ENCODE peak calls at places on chromosomes 5 and 9, in eight cellular contexts. S, X, U, C, P, J, M and H are unnamed samples.

GRCh38 chr5:179804599-179804947 is 2.1 kb downstream of the MGAT4B start:
- DNase-seq in S (no peak), X (no peak), U (no peak), C (no peak), P (no peak), J (no peak), M (no peak), H (no peak)

GRCh38 chr5:113199122-113199905 is 222.7 kb downstream of the DCP2 start:
- DNase-seq in S (no peak), X (no peak), U (no peak), C (no peak), P (peak), J (no peak), M (peak), H (no peak)

GRCh38 chr9:92097997-92098482 is 17.2 kb downstream of the SPTLC1 start:
- DNase-seq in S (no peak), X (peak), U (peak), C (peak), P (no peak), J (peak), M (peak), H (peak)

GRCh38 chr5:148060309-148060708 is 3.5 kb upstream of the SPINK5 start:
- DNase-seq in S (no peak), X (no peak), U (no peak), C (no peak), P (no peak), J (no peak), M (no peak), H (no peak)

GRCh38 chr5:89128097-89128496 is 245.1 kb upstream of the MEF2C start:
- DNase-seq in S (no peak), X (no peak), U (no peak), C (no peak), P (no peak), J (no peak), M (no peak), H (peak)

GRCh38 chr9:133810556-133811195 is 72.5 kb upstream of the SARDH start:
- DNase-seq in S (no peak), X (no peak), U (no peak), C (no peak), P (no peak), J (no peak), M (no peak), H (no peak)

GRCh38 chr9:134215709-134216448 is 51.5 kb upstream of the RNU6ATAC start:
- DNase-seq in S (no peak), X (no peak), U (no peak), C (peak), P (peak), J (peak), M (no peak), H (no peak)

GRCh38 chr9:70113403-70114022 is 69.9 kb downstream of the MAMDC2 start:
- DNase-seq in S (peak), X (peak), U (peak), C (peak), P (peak), J (peak), M (peak), H (peak)

GRCh38 chr5:141208478-141208877 is at the start of gene PCDHB12:
- DNase-seq in S (no peak), X (no peak), U (no peak), C (peak), P (peak), J (no peak), M (peak), H (no peak)

GRCh38 chr9:84811726-84812074 is 142.2 kb downstream of the NTRK2 start:
- DNase-seq in S (no peak), X (no peak), U (no peak), C (no peak), P (no peak), J (no peak), M (no peak), H (no peak)

GRCh38 chr9:131624636-131625241 is 79.4 kb downstream of the PRRT1B start:
- DNase-seq in S (no peak), X (no peak), U (peak), C (no peak), P (peak), J (no peak), M (no peak), H (no peak)

GRCh38 chr9:100098241-100098886 is 436 bp downstream of the ERP44 start:
- DNase-seq in S (peak), X (peak), U (peak), C (no peak), P (peak), J (peak), M (peak), H (peak)

GRCh38 chr5:89282832-89283510 is 400.0 kb upstream of the MEF2C start:
- DNase-seq in S (no peak), X (no peak), U (no peak), C (no peak), P (no peak), J (no peak), M (no peak), H (no peak)

GRCh38 chr9:97788763-97789663 is 64.0 kb upstream of the FOXE1 start:
- DNase-seq in S (no peak), X (no peak), U (no peak), C (no peak), P (no peak), J (no peak), M (no peak), H (no peak)

GRCh38 chr9:36878986-36879982 is 154.8 kb downstream of the PAX5 start:
- DNase-seq in S (no peak), X (no peak), U (no peak), C (no peak), P (no peak), J (no peak), M (no peak), H (peak)

GRCh38 chr5:95134326-95134725 is 150.6 kb downstream of the MCTP1 start:
- DNase-seq in S (no peak), X (no peak), U (no peak), C (no peak), P (no peak), J (no peak), M (no peak), H (no peak)

GRCh38 chr5:150789943-150790611 is 11.5 kb downstream of the SMIM3 start:
- DNase-seq in S (no peak), X (peak), U (peak), C (no peak), P (peak), J (no peak), M (peak), H (no peak)
- TF ChIP-seq POLR2A in S (no peak), X (no peak), U (no peak), C (no peak), P (no peak), J (no peak), M (no peak), H (no peak)

DNA sequence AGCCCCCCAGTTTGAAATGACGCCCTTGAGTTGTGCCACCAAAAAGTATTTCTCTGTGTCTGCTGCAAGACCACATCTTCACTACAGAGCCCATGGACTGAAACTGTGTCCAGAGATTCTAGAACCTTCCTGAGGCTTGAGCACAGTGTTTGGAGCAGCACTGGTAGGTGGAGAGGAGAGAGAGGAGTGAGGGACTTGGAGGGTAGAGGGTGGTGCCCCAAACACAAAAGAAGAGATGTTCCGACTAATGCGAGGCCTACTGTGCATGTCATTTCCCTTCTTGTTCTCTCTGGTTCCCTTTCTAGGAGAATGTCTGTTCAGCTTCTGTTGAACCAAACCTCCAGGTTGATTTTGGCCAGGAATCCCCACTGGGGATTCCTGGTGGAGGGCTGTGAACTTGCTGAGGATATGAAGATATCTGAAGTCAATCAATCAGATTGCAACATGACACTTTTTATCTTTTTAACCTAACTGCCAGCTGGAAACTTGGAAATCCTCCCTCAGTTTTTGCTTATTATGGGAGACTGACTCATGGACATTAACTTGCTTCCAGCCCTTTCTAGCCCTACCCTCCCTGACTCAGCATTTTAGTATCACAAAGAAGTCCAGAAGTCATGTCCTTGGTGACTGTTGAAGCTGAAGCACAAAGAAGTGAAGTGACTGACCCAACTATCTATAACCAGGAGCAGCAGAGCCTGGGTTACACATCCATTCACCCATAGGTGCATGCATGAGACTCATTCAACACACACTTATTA is 154.5 kb downstream of the NR3C1 start:
- DNase-seq in S (no peak), X (no peak), U (no peak), C (no peak), P (peak), J (no peak), M (no peak), H (peak)
- TF ChIP-seq POLR2A in S (no peak), X (no peak), U (no peak), C (no peak), P (no peak), J (no peak), M (no peak), H (no peak)

DNA sequence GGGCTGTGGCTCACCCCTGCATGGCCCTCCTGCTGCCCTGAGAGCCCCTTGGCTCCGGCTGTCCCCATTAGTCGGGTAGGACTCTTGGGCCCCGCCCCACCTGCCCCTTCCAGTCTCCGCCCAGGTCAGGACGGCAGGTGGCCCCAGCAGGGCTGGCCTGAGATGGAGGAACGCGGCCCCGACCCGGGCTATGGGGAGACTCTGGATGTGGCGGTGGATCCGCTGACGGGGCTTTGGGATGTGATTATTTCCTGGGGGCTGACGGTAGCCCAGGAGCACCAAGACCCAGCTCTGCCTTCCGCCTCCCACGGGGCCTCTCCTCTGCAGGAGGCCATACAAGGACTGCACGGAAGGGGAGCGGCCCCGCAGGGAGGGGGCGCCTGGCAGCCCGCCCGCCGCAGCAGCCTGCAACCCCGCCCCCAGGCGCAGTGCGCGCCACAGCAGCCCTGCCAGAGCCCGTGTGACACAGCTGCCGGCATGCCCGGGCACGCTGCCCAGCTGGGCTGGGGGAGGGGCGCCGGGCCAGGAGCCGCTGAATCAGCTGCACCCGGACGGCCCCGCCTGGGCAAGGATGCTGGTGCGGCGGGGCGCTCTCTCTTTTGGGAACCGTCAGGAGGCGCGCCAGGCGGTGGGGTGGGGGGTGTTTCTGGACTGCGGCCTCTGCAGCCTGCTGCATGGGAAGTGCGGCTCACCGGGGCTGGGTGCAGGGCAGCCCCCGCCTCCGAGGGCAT is 9.2 kb downstream of the TMEM250 start:
- DNase-seq in S (peak), X (peak), U (peak), C (peak), P (peak), J (peak), M (peak), H (peak)
- TF ChIP-seq POLR2A in S (peak), X (peak), U (no peak), C (no peak), P (no peak), J (no peak), M (peak), H (peak)

DNA sequence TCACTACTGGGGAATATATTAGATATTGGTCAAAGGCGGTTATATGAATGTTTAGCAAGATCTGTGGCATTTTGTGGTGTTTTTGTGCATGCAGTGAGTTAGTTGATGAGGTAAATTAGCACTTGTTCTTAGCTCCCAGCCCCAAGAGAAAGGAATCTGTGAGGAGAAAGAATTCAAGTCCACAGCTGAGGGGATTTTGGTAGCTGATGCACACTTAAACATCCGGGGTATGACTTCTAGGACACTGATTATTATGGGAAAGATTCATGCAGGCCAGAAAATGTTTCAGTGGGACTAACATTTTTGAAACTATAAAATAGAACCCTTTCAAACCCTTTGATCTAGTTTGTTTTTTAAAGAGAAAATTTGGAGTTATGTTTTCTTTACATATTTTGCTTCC is 118.2 kb upstream of the RPS23 start:
- DNase-seq in S (no peak), X (no peak), U (no peak), C (no peak), P (no peak), J (no peak), M (no peak), H (no peak)
- TF ChIP-seq POLR2A in S (no peak), X (no peak), U (no peak), C (no peak), P (no peak), J (no peak), M (no peak), H (no peak)

GRCh38 chr5:128537999-128538248 is at the start of gene FBN2:
- DNase-seq in S (no peak), X (no peak), U (no peak), C (no peak), P (no peak), J (no peak), M (no peak), H (no peak)
- TF ChIP-seq POLR2A in S (peak), X (no peak), U (no peak), C (no peak), P (no peak), J (no peak), M (no peak), H (no peak)

GRCh38 chr5:149544199-149544472 is 7.1 kb downstream of the CSNK1A1 start:
- DNase-seq in S (no peak), X (no peak), U (no peak), C (no peak), P (peak), J (no peak), M (no peak), H (peak)
- TF ChIP-seq POLR2A in S (no peak), X (no peak), U (no peak), C (no peak), P (no peak), J (no peak), M (no peak), H (no peak)

GRCh38 chr5:176388341-176389113 is at the start of the genes HIGD2A and NOP16:
- DNase-seq in S (peak), X (peak), U (peak), C (peak), P (peak), J (peak), M (peak), H (peak)

GRCh38 chr5:176391479-176391878 is 2.9 kb downstream of the HIGD2A start:
- DNase-seq in S (no peak), X (no peak), U (no peak), C (no peak), P (no peak), J (no peak), M (no peak), H (no peak)

GRCh38 chr5:176388003-176388340 is 426 bp downstream of the NOP16 start:
- DNase-seq in S (peak), X (no peak), U (no peak), C (no peak), P (peak), J (no peak), M (no peak), H (peak)

GRCh38 chr5:176387384-176387925 is 943 bp downstream of the NOP16 start:
- DNase-seq in S (no peak), X (no peak), U (no peak), C (no peak), P (no peak), J (no peak), M (no peak), H (peak)

DNA sequence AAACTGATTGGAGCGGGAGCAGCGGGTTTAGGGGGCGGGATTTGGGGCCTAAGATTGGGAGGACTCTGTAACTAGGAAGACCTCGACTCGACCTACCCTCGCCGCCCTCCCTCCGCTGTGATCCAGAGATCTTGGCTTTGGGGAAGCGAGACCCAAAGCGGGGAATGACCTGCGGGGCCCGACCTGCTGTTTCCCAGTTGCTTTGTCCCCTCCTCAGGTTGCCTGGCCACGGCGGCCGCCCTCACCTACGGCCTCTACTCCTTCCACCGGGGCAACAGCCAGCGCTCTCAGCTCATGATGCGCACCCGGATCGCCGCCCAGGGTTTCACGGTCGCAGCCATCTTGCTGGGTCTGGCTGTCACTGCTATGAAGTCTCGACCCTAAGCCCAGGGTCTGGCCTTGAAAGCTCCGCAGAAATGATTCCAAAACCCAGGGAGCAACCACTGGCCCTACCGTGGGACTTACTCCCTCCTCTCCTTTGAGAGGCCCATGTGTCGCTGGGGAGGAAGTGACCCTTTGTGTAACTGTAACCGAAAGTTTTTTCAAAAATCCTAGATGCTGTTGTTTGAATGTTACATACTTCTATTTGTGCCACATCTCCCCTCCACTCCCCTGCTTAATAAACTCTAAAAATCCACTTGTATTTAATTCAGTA is 690 bp downstream of the HIGD2A start:
- DNase-seq in S (no peak), X (no peak), U (no peak), C (no peak), P (no peak), J (no peak), M (no peak), H (no peak)
- TF ChIP-seq POLR2A in S (peak), X (peak), U (peak), C (peak), P (peak), J (no peak), M (peak), H (peak)

GRCh38 chr5:73122875-73123810 is 2.8 kb downstream of the TMEM171 start:
- DNase-seq in S (no peak), X (no peak), U (no peak), C (no peak), P (peak), J (no peak), M (no peak), H (no peak)

GRCh38 chr5:73121109-73121443 is 701 bp downstream of the TMEM171 start:
- DNase-seq in S (no peak), X (no peak), U (no peak), C (no peak), P (no peak), J (no peak), M (no peak), H (no peak)

GRCh38 chr5:73119492-73120157 is 750 bp upstream of the TMEM171 start:
- DNase-seq in S (no peak), X (no peak), U (no peak), C (no peak), P (no peak), J (peak), M (no peak), H (no peak)

GRCh38 chr5:73118331-73119011 is 1.9 kb upstream of the TMEM171 start:
- DNase-seq in S (no peak), X (no peak), U (no peak), C (no peak), P (no peak), J (peak), M (no peak), H (peak)

DNA sequence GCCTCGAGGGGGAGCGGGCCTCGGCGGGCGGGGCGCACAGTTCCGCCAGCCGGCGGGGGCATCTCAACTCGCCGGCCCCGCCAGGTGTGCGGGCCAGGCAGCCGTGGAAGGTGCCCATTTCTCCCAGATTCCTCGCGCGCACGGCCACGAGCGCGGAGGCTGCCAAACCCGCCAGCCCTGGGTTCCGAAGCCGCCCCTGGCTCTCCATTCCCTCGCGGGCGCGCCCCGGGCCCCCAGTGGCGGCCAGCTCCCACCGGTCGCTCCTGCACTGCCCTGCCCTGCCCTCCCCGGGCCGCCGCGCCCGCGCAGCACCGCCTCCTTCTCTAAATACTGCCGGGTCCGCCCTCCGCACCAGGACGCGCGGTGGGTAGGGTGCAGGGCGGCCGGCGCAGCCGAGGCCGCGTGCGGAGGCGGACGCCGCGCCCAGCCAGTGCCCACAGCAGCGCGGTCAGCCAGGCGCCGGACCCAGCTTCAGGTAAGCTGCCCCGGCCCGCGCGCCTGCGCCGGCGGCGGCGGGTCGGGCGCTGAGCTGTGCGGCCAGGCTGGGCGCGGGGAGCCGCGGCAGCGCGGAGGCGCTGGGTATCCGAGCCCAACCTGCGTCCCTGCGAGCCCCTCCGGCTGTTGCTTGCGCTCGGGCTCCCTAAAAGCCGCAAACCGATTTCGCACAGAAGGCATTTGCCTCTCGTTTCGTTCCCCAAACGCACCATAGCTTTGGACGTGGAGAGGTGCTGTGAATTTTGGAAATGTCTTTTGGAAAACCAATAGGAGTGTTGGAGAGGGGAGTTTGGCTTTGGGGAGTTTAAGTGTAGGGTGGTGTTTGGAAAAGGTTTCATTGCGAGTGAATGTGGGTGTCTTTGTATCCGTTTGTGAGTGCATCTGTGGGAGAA is at the start of gene TMEM171:
- DNase-seq in S (peak), X (peak), U (no peak), C (peak), P (no peak), J (peak), M (no peak), H (peak)
- TF ChIP-seq POLR2A in S (peak), X (no peak), U (no peak), C (no peak), P (no peak), J (no peak), M (no peak), H (no peak)

DNA sequence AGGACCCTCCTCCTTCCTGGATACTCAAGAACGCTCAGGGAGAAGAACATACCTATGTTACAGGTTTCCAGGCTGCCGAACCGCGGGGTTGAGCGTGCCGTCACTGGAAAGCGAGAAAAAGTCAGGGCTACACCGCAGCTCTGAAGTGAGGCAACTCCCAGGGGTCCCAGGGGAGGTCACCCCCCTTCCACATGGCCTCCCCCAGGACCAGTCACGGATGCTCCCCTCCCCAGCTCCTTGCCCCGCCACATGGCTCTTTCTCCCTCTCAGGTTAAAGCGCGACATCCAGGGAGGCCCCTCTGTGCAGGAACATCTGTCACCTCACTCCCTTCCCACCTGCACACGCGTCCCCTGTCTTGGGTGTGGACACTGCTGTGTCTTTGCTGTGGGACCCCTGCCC is 44.0 kb upstream of the ZNF354A start:
- DNase-seq in S (no peak), X (no peak), U (no peak), C (no peak), P (no peak), J (no peak), M (no peak), H (no peak)
- TF ChIP-seq POLR2A in S (no peak), X (no peak), U (no peak), C (no peak), P (no peak), J (no peak), M (no peak), H (no peak)